ENCODE peak calls at places on chromosomes 3 and 15, in nine cellular contexts. M is psoas muscle, C is upper lobe of right lung, B is endodermal cell, I is lower lobe of right lung, X is testis, L is mesendoderm, W is MM.1S, J is pancreas. U is an unnamed sample.

GRCh38 chr3:2713923-2714322 is 396.3 kb downstream of the IL5RA start:
- DNase-seq in L (no peak), B (no peak), M (no peak), X (peak), W (no peak), J (no peak), I (no peak), C (no peak), U (no peak)

GRCh38 chr3:52004158-52004787 is 8.6 kb upstream of the RPL29 start:
- DNase-seq in W (no peak), J (no peak), C (no peak), B (peak), X (peak), I (no peak), L (peak), M (peak), U (no peak)

GRCh38 chr3:66997560-66998074 is 490 bp upstream of the KBTBD8 start:
- DNase-seq in B (no peak), L (peak), I (peak), J (no peak), C (no peak), M (peak), X (peak), W (peak), U (no peak)

GRCh38 chr15:79595995-79596622 is 164.0 kb downstream of the MINAR1 start:
- DNase-seq in J (peak), C (no peak), L (peak), W (peak), I (peak), X (peak), B (peak), M (no peak), U (peak)

GRCh38 chr3:148466143-148466542 is 231.6 kb upstream of the AGTR1 start:
- DNase-seq in C (no peak), L (peak), B (peak), J (no peak), W (no peak), X (no peak), I (no peak), M (no peak), U (no peak)

GRCh38 chr3:3739345-3740060 is 59.7 kb upstream of the LRRN1 start:
- DNase-seq in M (no peak), L (no peak), J (no peak), W (no peak), B (no peak), X (no peak), C (no peak), I (no peak), U (no peak)

GRCh38 chr15:26298010-26298661 is 435.0 kb upstream of the ATP10A start:
- DNase-seq in W (no peak), X (peak), C (no peak), J (no peak), B (no peak), I (no peak), L (no peak), M (no peak), U (no peak)

GRCh38 chr3:155782390-155782953 is 23.6 kb downstream of the C3orf33 start:
- DNase-seq in W (no peak), M (no peak), B (no peak), J (no peak), C (no peak), X (no peak), I (no peak), L (no peak), U (no peak)

GRCh38 chr15:79283252-79284048 is 928 bp downstream of the ANKRD34C start:
- DNase-seq in J (peak), C (peak), B (peak), M (peak), X (peak), L (peak), W (peak), I (no peak), U (peak)

GRCh38 chr15:39628131-39628482 is 47.2 kb downstream of the THBS1 start:
- DNase-seq in C (no peak), M (no peak), L (peak), I (no peak), X (no peak), B (peak), J (no peak), W (no peak), U (no peak)

GRCh38 chr3:112811150-112811884 is 35.3 kb downstream of the CD200R1L start:
- DNase-seq in L (no peak), M (peak), X (no peak), J (no peak), W (no peak), B (no peak), I (no peak), C (no peak), U (no peak)

GRCh38 chr3:18295171-18295920 is 129.8 kb downstream of the SATB1 start:
- DNase-seq in I (peak), L (peak), X (no peak), B (peak), C (peak), J (peak), M (no peak), W (peak), U (peak)

DNA sequence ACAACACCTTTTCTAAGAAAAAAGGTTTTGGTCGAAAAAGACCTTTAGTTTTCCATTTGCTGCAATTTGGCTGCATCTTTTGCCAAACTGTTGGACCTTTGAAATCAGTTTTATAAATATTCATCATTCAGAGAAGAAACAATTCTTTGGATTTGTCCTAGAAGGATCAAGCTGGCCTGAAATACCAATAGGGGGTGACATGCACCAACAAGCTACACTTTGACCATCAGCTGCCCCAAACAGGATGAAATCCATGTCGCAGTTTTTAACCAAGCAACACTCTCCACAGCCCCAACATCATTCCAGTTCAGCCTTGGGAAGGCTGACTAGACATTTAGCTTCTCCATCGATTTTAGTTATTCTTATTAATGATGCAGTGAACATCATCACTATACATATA is 9.8 kb downstream of the RPL15 start:
- DNase-seq in I (no peak), C (no peak), J (no peak), X (no peak), W (no peak), L (peak), B (no peak), M (no peak), U (no peak)
- H3K27ac ChIP-seq in I (no peak), C (no peak), J (no peak), X (no peak), W (no peak), L (no peak), B (no peak), M (no peak), U (no peak)

GRCh38 chr3:116444099-116444700 is 1.1 kb downstream of the LSAMP start:
- DNase-seq in X (no peak), C (no peak), J (no peak), W (no peak), B (no peak), L (no peak), I (no peak), M (no peak), U (no peak)

GRCh38 chr3:116442331-116443021 is 2.8 kb downstream of the LSAMP start:
- DNase-seq in J (no peak), C (no peak), L (no peak), I (no peak), M (no peak), W (no peak), B (no peak), X (no peak), U (no peak)

GRCh38 chr3:116444819-116445290 is 432 bp downstream of the LSAMP start:
- DNase-seq in B (peak), L (no peak), X (peak), M (peak), J (no peak), C (no peak), W (no peak), I (no peak), U (no peak)

GRCh38 chr3:116441652-116442051 is 3.6 kb downstream of the LSAMP start:
- DNase-seq in W (no peak), I (no peak), X (no peak), C (no peak), M (no peak), J (no peak), L (no peak), B (no peak), U (no peak)

DNA sequence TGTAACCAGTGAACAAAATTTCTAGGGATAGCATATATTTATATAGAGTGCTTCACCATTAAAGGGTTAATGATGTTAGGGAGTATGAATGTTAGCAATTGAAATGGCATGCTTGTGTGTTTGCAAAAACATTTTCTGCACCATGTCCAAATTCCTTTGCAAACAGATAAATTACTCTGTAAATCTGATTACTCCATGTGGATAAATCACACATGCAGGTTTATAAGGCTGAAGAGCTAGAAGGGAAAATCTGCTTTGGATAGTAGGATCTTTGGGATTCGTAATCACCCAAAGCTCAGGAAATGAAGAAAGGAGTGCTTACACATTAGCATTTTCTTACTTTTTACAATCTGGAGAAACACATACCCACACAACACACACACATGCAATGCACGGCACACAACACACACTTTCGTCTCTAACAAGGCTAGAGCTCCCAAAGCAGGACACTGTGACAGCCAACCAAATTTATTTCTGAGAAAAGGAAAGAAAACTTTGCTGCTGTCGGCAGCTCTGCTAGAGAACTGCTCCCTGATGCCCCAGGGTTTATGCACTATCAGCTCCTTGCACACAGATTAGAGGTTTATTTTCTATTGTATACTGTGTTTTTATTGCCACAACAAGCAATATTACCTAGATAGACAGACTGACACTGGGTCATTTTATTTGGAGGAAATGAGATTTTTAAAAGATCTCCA is 2.0 kb downstream of the LSAMP start:
- DNase-seq in W (no peak), L (no peak), X (no peak), B (peak), J (no peak), I (no peak), M (no peak), C (no peak), U (no peak)
- H3K4me3 ChIP-seq in W (no peak), L (no peak), X (no peak), B (peak), J (no peak), I (peak), M (no peak), C (peak), U (no peak)

GRCh38 chr3:32422943-32423342 is 31.3 kb downstream of the CMTM7 start:
- DNase-seq in C (no peak), W (peak), L (no peak), I (no peak), M (no peak), J (no peak), B (no peak), X (no peak), U (no peak)
- H3K27ac ChIP-seq in C (peak), W (peak), L (no peak), I (peak), M (peak), J (peak), B (no peak), X (no peak), U (no peak)

GRCh38 chr3:137764563-137765309 is 621 bp downstream of the SOX14 start:
- DNase-seq in J (no peak), B (peak), C (no peak), M (no peak), W (no peak), L (peak), I (no peak), X (no peak), U (no peak)
- H3K4me3 ChIP-seq in J (no peak), B (peak), C (no peak), M (no peak), W (no peak), L (no peak), I (peak), X (no peak), U (peak)

GRCh38 chr15:89377842-89378698 is 43.4 kb upstream of the POLG start:
- DNase-seq in X (peak), J (no peak), M (no peak), L (no peak), I (no peak), C (no peak), W (no peak), B (peak), U (no peak)
- H3K27ac ChIP-seq in X (peak), J (no peak), M (no peak), L (no peak), I (no peak), C (no peak), W (no peak), B (no peak), U (no peak)

DNA sequence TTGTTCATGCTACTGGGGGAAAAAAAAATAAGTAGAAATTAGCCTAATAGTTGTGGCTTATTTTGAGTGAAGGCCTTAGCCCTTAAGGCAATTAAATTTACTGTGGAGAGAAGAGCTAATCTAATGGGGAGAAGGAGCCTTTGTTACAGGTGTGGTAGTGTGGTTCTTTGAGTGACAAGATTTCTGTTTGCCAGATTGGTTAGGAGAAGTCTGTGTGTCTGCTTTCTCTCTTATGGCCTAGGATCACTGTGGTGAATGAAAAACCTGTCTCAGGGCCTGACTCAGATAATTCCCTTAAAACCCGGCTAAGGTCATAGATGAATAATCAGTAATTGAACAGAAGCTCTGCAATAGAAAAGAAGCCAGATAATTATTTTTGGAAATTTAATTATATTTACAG is 27.0 kb downstream of the OPA1 start:
- DNase-seq in W (no peak), C (no peak), I (no peak), J (no peak), X (no peak), M (no peak), L (no peak), B (no peak), U (no peak)
- H3K4me3 ChIP-seq in W (no peak), C (no peak), I (no peak), J (no peak), X (no peak), M (no peak), L (no peak), B (no peak), U (no peak)

DNA sequence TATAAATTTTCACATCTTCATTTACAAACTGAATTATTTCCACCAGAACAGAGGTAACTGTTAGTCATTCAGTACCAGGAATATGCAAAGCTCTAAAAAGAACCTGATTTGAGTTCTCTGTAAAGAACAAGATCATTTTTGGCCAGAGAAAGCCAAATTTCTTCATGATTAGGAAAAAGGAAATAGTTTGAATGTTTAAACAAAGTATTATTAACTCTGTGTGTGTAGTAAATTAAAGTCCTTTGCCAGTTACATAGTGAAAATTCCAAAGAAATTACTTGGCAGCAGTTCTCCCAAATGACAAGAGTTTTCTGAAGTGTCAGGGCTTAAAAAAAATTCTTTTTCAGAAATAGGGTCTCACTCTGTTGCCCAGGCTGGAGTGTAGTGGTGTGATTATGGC is 24.5 kb downstream of the QTRT2 start:
- DNase-seq in L (no peak), B (no peak), I (no peak), J (no peak), C (no peak), X (no peak), W (no peak), M (no peak), U (no peak)
- H3K27ac ChIP-seq in L (no peak), B (no peak), I (no peak), J (no peak), C (no peak), X (no peak), W (no peak), M (no peak), U (no peak)